ENCODE peak calls at places on chromosomes 3 and 15, in four cellular contexts. T, O, I and A are unnamed samples.

GRCh38 chr3:56960234-56960917 is 100.1 kb upstream of the SPATA12 start:
- DNase-seq in T (no peak), O (no peak), I (no peak), A (peak; percentile 45)

GRCh38 chr3:66582721-66583141 is 81.9 kb upstream of the LRIG1 start:
- DNase-seq in T (no peak), O (peak; percentile 79), I (no peak), A (peak; percentile 53)

GRCh38 chr3:24123596-24123995 is 178.5 kb downstream of the NR1D2 start:
- DNase-seq in T (no peak), O (no peak), I (no peak), A (no peak)

GRCh38 chr15:80918440-80918839 is 71.2 kb downstream of the MESD start:
- DNase-seq in T (no peak), O (no peak), I (no peak), A (no peak)

GRCh38 chr15:86691091-86691490 is 611.4 kb downstream of the AGBL1 start:
- DNase-seq in T (no peak), O (no peak), I (no peak), A (no peak)

GRCh38 chr15:98003976-98004375 is 43.5 kb downstream of the ARRDC4 start:
- DNase-seq in T (no peak), O (no peak), I (no peak), A (no peak)

GRCh38 chr3:9912294-9912935 is 4.5 kb upstream of the IL17RC start:
- DNase-seq in T (no peak), O (no peak), I (no peak), A (peak; percentile 49)

GRCh38 chr15:61084944-61085367 is 144.1 kb downstream of the RORA start:
- DNase-seq in T (peak; percentile 2), O (no peak), I (no peak), A (no peak)

GRCh38 chr15:20357139-20358065 is 184.2 kb downstream of the GOLGA6L6 start:
- DNase-seq in T (no peak), O (peak; percentile 8), I (peak; percentile 68), A (no peak)

GRCh38 chr3:171142985-171143384 is 116.5 kb upstream of the SLC2A2 start:
- DNase-seq in T (no peak), O (no peak), I (no peak), A (no peak)

GRCh38 chr3:46987485-46988401 is 8.3 kb downstream of the NBEAL2 start:
- DNase-seq in T (no peak), O (peak; percentile 95), I (peak; percentile 81), A (peak; percentile 92)

GRCh38 chr3:129122697-129123055 is 1.1 kb upstream of the RAB43 start:
- DNase-seq in T (no peak), O (no peak), I (no peak), A (no peak)

GRCh38 chr15:75455982-75456531 is 4.6 kb upstream of the SIN3A start:
- DNase-seq in T (no peak), O (peak; percentile 45), I (no peak), A (peak; percentile 82)

GRCh38 chr15:98067339-98067738 is 106.8 kb downstream of the ARRDC4 start:
- DNase-seq in T (no peak), O (no peak), I (no peak), A (no peak)

GRCh38 chr3:60086811-60087210 is 1037.0 kb upstream of the CFAP20DC start:
- DNase-seq in T (no peak), O (peak; percentile 60), I (no peak), A (peak; percentile 65)

GRCh38 chr15:29151111-29151857 is 118.3 kb downstream of the NSMCE3 start:
- DNase-seq in T (no peak), O (no peak), I (no peak), A (no peak)

GRCh38 chr15:38401101-38401500 is 52.8 kb upstream of the FAM98B start:
- DNase-seq in T (no peak), O (no peak), I (no peak), A (no peak)

GRCh38 chr15:62588930-62589655 is 424.0 kb upstream of the C2CD4B start:
- DNase-seq in T (no peak), O (no peak), I (no peak), A (no peak)
- TF ChIP-seq CTCF in T (no peak), O (no peak), I (no peak), A (no peak)

DNA sequence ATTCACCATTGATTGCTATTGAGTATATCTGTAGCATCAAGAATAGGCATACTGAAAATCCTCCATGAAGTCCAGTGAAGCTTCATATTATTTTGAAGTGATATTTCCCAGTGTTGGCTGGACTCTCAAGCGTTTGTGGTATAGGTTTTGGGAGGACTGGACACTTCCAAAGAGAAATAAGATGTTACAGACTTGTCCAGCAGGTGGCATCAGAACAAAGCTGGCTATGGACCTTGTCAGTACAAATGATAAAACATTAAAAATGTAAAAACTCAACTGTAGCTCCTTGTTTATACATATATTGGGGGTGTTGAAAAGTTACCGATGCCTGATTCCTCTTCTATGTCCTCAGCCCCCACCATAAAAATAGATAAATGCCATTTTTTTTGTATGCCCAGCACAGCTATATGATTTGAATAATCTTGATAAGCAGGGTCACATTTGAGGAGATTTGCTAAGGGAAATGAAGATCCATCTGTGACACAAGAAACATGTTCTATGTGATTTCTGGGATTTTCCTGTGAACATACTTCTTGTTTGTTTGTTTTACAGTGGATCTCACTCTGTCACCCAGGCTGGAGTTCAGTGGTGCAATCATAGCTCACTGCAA is 54.5 kb upstream of the GOLGA6B start:
- DNase-seq in T (peak; percentile 64), O (peak; percentile 16), I (no peak), A (peak; percentile 50)
- TF ChIP-seq CTCF in T (peak; percentile 79), O (peak; percentile 71), I (peak; percentile 56), A (peak; percentile 83)

GRCh38 chr3:13229291-13229949 is 156.2 kb upstream of the IQSEC1 start:
- DNase-seq in T (no peak), O (peak; percentile 59), I (no peak), A (peak; percentile 42)
- TF ChIP-seq CTCF in T (peak; percentile 59), O (peak; percentile 82), I (no peak), A (peak; percentile 33)

GRCh38 chr15:84716036-84716732 is at the start of gene SEC11A:
- DNase-seq in T (peak; percentile 94), O (peak; percentile 90), I (peak; percentile 97), A (peak; percentile 93)
- TF ChIP-seq CTCF in T (no peak), O (no peak), I (no peak), A (no peak)